ENCODE peak calls at places on chromosome 13, in five cellular contexts. K, V, P, X and L are unnamed samples.

GRCh38 chr13:46071590-46072249 is 19.2 kb upstream of the ZC3H13 start:
- DNase-seq in K (peak), V (no peak), P (no peak), X (no peak), L (no peak)

GRCh38 chr13:99176309-99177276 is 24.1 kb upstream of the UBAC2 start:
- DNase-seq in K (peak), V (peak), P (peak), X (no peak), L (peak)

GRCh38 chr13:46278474-46278873 is 66.7 kb downstream of the LRRC63 start:
- DNase-seq in K (peak), V (peak), P (no peak), X (no peak), L (no peak)

GRCh38 chr13:62704795-62705329 is 1289.2 kb upstream of the PCDH20 start:
- DNase-seq in K (no peak), V (no peak), P (no peak), X (no peak), L (no peak)

GRCh38 chr13:62321895-62322294 is 906.2 kb upstream of the PCDH20 start:
- DNase-seq in K (no peak), V (no peak), P (no peak), X (no peak), L (no peak)

GRCh38 chr13:21360463-21360862 is 98.6 kb downstream of the ZDHHC20 start:
- DNase-seq in K (no peak), V (no peak), P (no peak), X (no peak), L (no peak)

GRCh38 chr13:83881917-83882625 is at the start of gene SLITRK1:
- DNase-seq in K (peak), V (peak), P (peak), X (peak), L (no peak)

GRCh38 chr13:45367358-45367757 is 26.4 kb upstream of the TPT1 start:
- DNase-seq in K (peak), V (no peak), P (peak), X (peak), L (peak)

GRCh38 chr13:33933810-33934209 is 115.9 kb downstream of the RFC3 start:
- DNase-seq in K (no peak), V (no peak), P (no peak), X (no peak), L (no peak)

GRCh38 chr13:111486331-111486730 is 165.9 kb downstream of the TEX29 start:
- DNase-seq in K (no peak), V (no peak), P (no peak), X (no peak), L (no peak)

GRCh38 chr13:110492299-110493160 is 69.0 kb downstream of the RAB20 start:
- DNase-seq in K (no peak), V (no peak), P (no peak), X (no peak), L (no peak)

GRCh38 chr13:110304256-110304655 is 2.7 kb downstream of the COL4A1 start:
- DNase-seq in K (no peak), V (no peak), P (peak), X (peak), L (peak)

GRCh38 chr13:99046851-99047250 is 69.0 kb upstream of the DOCK9 start:
- DNase-seq in K (no peak), V (no peak), P (no peak), X (no peak), L (peak)

GRCh38 chr13:107767119-107767518 is 448.2 kb downstream of the LIG4 start:
- DNase-seq in K (no peak), V (no peak), P (no peak), X (no peak), L (no peak)

GRCh38 chr13:76991796-76992547 is at the start of gene CLN5:
- DNase-seq in K (peak), V (peak), P (peak), X (peak), L (peak)

GRCh38 chr13:33280550-33280905 is 5.0 kb downstream of the STARD13 start:
- DNase-seq in K (no peak), V (no peak), P (no peak), X (no peak), L (no peak)

GRCh38 chr13:55937180-55937579 is 1203.5 kb upstream of the PRR20A start:
- DNase-seq in K (no peak), V (no peak), P (no peak), X (no peak), L (no peak)

GRCh38 chr13:66264976-66265375 is 965.2 kb downstream of the PCDH9 start:
- DNase-seq in K (no peak), V (peak), P (no peak), X (peak), L (no peak)

GRCh38 chr13:81757348-81757950 is 1416.5 kb upstream of the SPRY2 start:
- DNase-seq in K (no peak), V (no peak), P (no peak), X (no peak), L (no peak)

GRCh38 chr13:30159446-30159839 is 147.9 kb downstream of the KATNAL1 start:
- DNase-seq in K (peak), V (no peak), P (peak), X (no peak), L (peak)

GRCh38 chr13:66803759-66804456 is 426.2 kb downstream of the PCDH9 start:
- DNase-seq in K (no peak), V (no peak), P (peak), X (no peak), L (no peak)

GRCh38 chr13:73825143-73825542 is 309.1 kb downstream of the KLF12 start:
- DNase-seq in K (no peak), V (no peak), P (no peak), X (no peak), L (no peak)

GRCh38 chr13:25276748-25277147 is 10.5 kb downstream of the MTMR6 start:
- DNase-seq in K (no peak), V (no peak), P (peak), X (no peak), L (no peak)

GRCh38 chr13:44759723-44760360 is 183.7 kb upstream of the TSC22D1 start:
- DNase-seq in K (no peak), V (no peak), P (no peak), X (no peak), L (peak)

GRCh38 chr13:45402641-45403040 is 15.5 kb downstream of the SLC25A30 start:
- DNase-seq in K (no peak), V (no peak), P (no peak), X (peak), L (no peak)

GRCh38 chr13:26923824-26924605 is 163.4 kb upstream of the GPR12 start:
- DNase-seq in K (no peak), V (no peak), P (peak), X (no peak), L (peak)

GRCh38 chr13:109155301-109155761 is 525.9 kb downstream of the MYO16 start:
- DNase-seq in K (no peak), V (no peak), P (peak), X (peak), L (peak)

GRCh38 chr13:76764429-76764828 is 121.8 kb downstream of the KCTD12 start:
- DNase-seq in K (peak), V (no peak), P (peak), X (no peak), L (no peak)

DNA sequence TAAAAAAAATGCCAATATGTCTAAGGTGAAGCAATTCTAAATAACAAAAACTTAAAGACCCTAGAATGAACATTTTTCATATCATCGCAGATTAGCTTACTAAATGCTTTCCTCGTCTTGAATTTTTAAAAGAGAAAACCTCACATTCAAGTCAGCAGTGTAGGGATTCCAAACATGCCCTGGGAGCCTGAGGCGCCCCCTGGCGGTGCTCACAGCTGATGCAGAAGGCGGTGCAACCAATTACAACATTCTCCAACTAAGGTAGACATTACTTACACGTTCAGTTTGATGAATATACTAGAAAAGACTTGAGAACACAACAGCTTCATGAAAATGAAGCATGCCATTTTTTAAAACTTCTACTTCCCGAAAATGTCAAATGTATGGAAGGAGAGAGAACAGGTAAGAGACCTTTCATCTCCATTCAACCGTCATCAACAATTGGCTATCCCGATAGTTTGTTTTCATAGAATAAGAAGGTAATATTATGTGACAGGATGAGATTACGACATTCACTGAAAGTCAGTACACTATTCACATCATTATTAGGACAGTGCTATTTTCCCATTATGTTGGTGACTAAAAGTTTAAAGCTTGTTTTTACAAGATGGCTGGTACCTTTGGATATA is 304.4 kb downstream of the DCLK1 start:
- DNase-seq in K (peak), V (no peak), P (no peak), X (no peak), L (no peak)
- H3K4me3 ChIP-seq in K (no peak), V (no peak), P (no peak), X (no peak), L (no peak)

DNA sequence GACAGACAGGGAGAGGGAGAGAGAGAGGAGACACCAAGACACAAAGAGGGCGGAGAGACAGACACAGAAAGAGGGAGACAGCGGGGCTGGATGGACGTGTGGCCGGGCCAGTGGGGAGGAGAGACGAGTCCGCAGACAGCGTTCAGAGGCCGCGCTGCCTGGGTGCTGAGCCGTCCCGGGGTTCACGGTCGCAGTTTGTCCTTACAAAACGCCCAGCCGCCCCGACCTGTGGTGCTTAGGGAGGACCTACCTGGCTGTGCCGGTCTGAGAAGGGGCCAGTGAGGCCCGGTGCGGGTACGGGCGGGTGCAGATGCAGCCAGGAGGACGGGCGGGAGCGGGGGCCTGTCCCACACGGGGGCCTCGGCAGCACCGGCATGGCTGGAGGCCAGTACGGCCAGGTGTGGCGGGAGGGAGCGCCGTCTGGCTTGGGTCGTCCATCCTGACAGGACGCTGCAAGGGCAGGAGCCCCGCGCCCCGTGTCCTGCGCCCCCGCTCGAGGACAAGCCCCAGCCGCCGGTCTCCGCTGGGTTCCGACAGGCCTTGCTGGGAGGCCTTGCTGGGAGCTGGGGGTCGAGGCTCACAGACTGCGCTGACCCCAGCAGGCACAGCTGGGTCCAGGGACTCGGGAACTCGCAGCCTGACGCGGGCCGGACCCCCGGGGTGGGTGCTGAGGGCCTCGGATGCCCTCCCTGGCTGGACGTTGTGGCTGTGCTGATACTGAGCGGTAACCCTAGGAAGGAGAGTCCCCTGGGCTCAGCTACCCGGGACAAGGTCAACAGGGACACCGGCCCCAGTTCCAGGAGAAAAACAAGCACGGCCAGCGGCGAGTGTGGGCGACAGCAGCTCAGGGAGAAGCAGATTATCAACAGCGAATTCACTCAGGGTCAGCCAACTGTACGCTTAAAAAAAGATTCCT is 5.3 kb upstream of the PROZ start:
- DNase-seq in K (peak), V (peak), P (peak), X (no peak), L (peak)
- H3K4me3 ChIP-seq in K (peak), V (peak), P (peak), X (peak), L (peak)

GRCh38 chr13:39365879-39366278 is 237.1 kb downstream of the LHFPL6 start:
- DNase-seq in K (no peak), V (no peak), P (peak), X (no peak), L (no peak)
- H3K4me3 ChIP-seq in K (no peak), V (no peak), P (no peak), X (no peak), L (no peak)

GRCh38 chr13:112955271-112955937 is 13.6 kb upstream of the MCF2L start:
- DNase-seq in K (no peak), V (no peak), P (no peak), X (no peak), L (no peak)

GRCh38 chr13:112953591-112954487 is 15.2 kb upstream of the MCF2L start:
- DNase-seq in K (no peak), V (no peak), P (no peak), X (no peak), L (no peak)

GRCh38 chr13:112951674-112952371 is 17.2 kb upstream of the MCF2L start:
- DNase-seq in K (no peak), V (no peak), P (no peak), X (no peak), L (no peak)

GRCh38 chr13:112954488-112955270 is 14.3 kb upstream of the MCF2L start:
- DNase-seq in K (no peak), V (no peak), P (no peak), X (no peak), L (no peak)

DNA sequence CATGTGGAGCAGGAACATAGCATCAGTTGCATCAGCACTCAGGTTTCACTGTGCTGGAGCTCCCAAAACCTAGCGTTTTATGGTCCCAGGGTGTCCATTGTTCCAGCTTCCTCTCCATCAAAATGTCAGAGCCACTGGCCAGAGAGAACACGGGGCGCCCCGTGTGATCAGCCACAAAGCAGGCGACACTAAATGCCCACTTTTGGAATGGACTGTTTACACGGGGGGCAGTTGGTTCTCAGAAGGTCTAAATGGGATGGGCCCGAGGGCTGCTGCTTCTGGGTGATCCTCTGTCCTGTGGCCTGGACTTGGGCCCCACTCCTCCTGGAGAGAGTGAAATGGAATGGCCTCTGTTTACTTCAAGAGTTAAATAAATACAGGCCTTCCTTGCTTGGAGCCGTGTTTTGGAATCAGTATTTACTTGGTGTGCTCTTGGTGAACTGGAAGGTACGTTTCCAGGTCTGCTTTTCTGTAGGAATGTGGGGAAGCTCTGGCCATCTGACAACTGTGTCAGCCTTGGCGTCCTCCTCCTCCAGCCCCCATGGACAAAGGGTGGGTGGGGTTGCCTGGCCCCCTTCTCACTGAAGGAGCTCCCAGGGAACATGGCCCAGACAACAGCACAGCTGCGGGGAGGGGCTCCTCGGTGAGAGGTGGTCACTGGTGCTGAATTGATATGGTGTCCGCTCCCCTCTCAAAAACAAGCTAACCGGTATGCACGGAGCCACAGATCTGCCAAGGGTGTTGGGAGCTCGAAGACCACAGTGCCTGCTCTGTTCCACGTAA is 16.1 kb upstream of the MCF2L start:
- DNase-seq in K (no peak), V (no peak), P (no peak), X (no peak), L (no peak)
- H3K4me3 ChIP-seq in K (no peak), V (no peak), P (no peak), X (no peak), L (no peak)

GRCh38 chr13:37046062-37046461 is 13.4 kb downstream of the SUPT20H start:
- DNase-seq in K (no peak), V (no peak), P (no peak), X (no peak), L (no peak)
- H3K4me3 ChIP-seq in K (no peak), V (no peak), P (no peak), X (no peak), L (no peak)